ENCODE peak calls at places on chromosomes 4 and X, in seven cellular contexts. K, C, M, R, S, T and V are unnamed samples.

GRCh38 chr4:78776031-78776728 is at the start of gene BMP2K:
- DNase-seq in K (peak; percentile 81), S (peak; percentile 66), C (peak; percentile 85), M (peak; percentile 94), T (peak; percentile 88), R (peak; percentile 75), V (no peak)

GRCh38 chr4:21535901-21536300 is 412.7 kb downstream of the KCNIP4 start:
- DNase-seq in M (no peak), T (no peak), K (no peak), R (no peak), S (no peak), C (no peak), V (no peak)

GRCh38 chrX:131792789-131793462 is 230.2 kb upstream of the STK26 start:
- DNase-seq in C (peak; percentile 82), T (peak; percentile 94), S (peak; percentile 93), K (peak; percentile 61), R (peak; percentile 83), M (peak; percentile 91), V (peak; percentile 88)

GRCh38 chrX:124497386-124497785 is 151.0 kb downstream of the SH2D1A start:
- DNase-seq in C (no peak), M (no peak), S (no peak), T (no peak), K (no peak), R (no peak), V (no peak)

GRCh38 chrX:149497626-149498025 is 7.5 kb downstream of the IDS start:
- DNase-seq in S (peak; percentile 67), K (no peak), T (no peak), R (no peak), M (no peak), C (no peak), V (peak; percentile 34)

GRCh38 chrX:68940601-68941000 is 111.8 kb downstream of the EFNB1 start:
- DNase-seq in S (no peak), T (no peak), C (no peak), M (no peak), K (no peak), R (no peak), V (no peak)

GRCh38 chrX:77451041-77451440 is 3.9 kb downstream of the FGF16 start:
- DNase-seq in M (no peak), T (no peak), K (no peak), S (peak; percentile 52), C (no peak), R (no peak), V (no peak)

GRCh38 chr4:95180531-95181315 is 368.1 kb downstream of the UNC5C start:
- DNase-seq in K (no peak), C (no peak), M (no peak), T (no peak), R (no peak), S (no peak), V (no peak)

GRCh38 chr4:106238819-106239420 is 77.1 kb downstream of the TBCK start:
- DNase-seq in T (no peak), K (peak; percentile 7), M (no peak), S (peak; percentile 34), R (no peak), C (no peak), V (peak; percentile 2)